ENCODE peak calls at places on chromosomes 16 and 17, in ten cellular contexts. R, B, S, L, U, N, H, V, P and Q are unnamed samples.

GRCh38 chr17:67025216-67025792 is 19.1 kb upstream of the CACNG1 start:
- DNase-seq in R (no peak), B (no peak), S (no peak), L (no peak), U (no peak), N (no peak), H (no peak), V (no peak), P (no peak), Q (no peak)

GRCh38 chr16:22424161-22424937 is 49.9 kb upstream of the CDR2 start:
- DNase-seq in R (no peak), B (no peak), S (peak), L (no peak), U (no peak), N (no peak), H (no peak), V (no peak), P (peak), Q (peak)

GRCh38 chr17:38617967-38618760 is 12.4 kb upstream of the SRCIN1 start:
- DNase-seq in R (no peak), B (no peak), S (peak), L (no peak), U (no peak), N (no peak), H (no peak), V (no peak), P (no peak), Q (no peak)

GRCh38 chr17:19005789-19006430 is 1.3 kb upstream of the FAM83G start:
- DNase-seq in R (no peak), B (no peak), S (no peak), L (no peak), U (no peak), N (no peak), H (no peak), V (no peak), P (no peak), Q (no peak)

GRCh38 chr17:3667366-3668278 is 756 bp downstream of the TAX1BP3 start:
- DNase-seq in R (peak), B (peak), S (peak), L (peak), U (peak), N (peak), H (peak), V (peak), P (peak), Q (peak)

GRCh38 chr17:4856937-4857314 is 23.8 kb downstream of the MINK1 start:
- DNase-seq in R (no peak), B (no peak), S (no peak), L (no peak), U (no peak), N (no peak), H (no peak), V (no peak), P (peak), Q (no peak)

GRCh38 chr16:51289336-51289735 is 138.3 kb upstream of the SALL1 start:
- DNase-seq in R (no peak), B (no peak), S (no peak), L (no peak), U (no peak), N (no peak), H (no peak), V (no peak), P (no peak), Q (no peak)

GRCh38 chr17:18182190-18182977 is 1.2 kb upstream of the ALKBH5 start:
- DNase-seq in R (no peak), B (no peak), S (no peak), L (no peak), U (peak), N (no peak), H (no peak), V (no peak), P (no peak), Q (no peak)

GRCh38 chr16:87331241-87331801 is 14.1 kb upstream of the C16orf95 start:
- DNase-seq in R (no peak), B (no peak), S (no peak), L (no peak), U (peak), N (no peak), H (no peak), V (no peak), P (no peak), Q (no peak)

GRCh38 chr17:2179615-2180295 is 123.8 kb downstream of the SMG6 start:
- DNase-seq in R (no peak), B (no peak), S (peak), L (no peak), U (peak), N (no peak), H (no peak), V (no peak), P (peak), Q (peak)